ENCODE peak calls at places on chromosomes 5 and 9, in ten cellular contexts. B is Panc1; M is central memory CD4-positive, alpha-beta T cell; F is tibial artery; O is cardiac fibroblast; U is heart right ventricle; V is SW 1271; K is stimulated activated CD4-positive, alpha-beta T cell treated with anti-CD3 and anti-CD28 coated beads, Interleukin-4, amount 100 ng/mL, for 4 hours; P is SK-N-SH; W is AML-193. R is an unnamed sample.

GRCh38 chr9:133307271-133307670 is 28.7 kb downstream of the SURF6 start:
- DNase-seq in B (no peak), M (no peak), F (no peak), O (no peak), U (no peak), V (no peak), K (no peak), P (no peak), W (no peak), R (no peak)

GRCh38 chr9:78365979-78366697 is 69.2 kb downstream of the PSAT1 start:
- DNase-seq in B (no peak), M (no peak), F (no peak), O (peak), U (no peak), V (no peak), K (no peak), P (peak), W (peak), R (peak)

GRCh38 chr5:115961413-115962238 is 649 bp upstream of the LVRN start:
- DNase-seq in B (no peak), M (no peak), F (peak), O (no peak), U (peak), V (no peak), K (no peak), P (peak), W (no peak), R (no peak)

GRCh38 chr9:136147890-136148714 is 29.4 kb upstream of the TMEM250 start:
- DNase-seq in B (no peak), M (no peak), F (no peak), O (no peak), U (no peak), V (no peak), K (no peak), P (no peak), W (no peak), R (no peak)

GRCh38 chr5:73378070-73378469 is 70.5 kb downstream of the FOXD1 start:
- DNase-seq in B (no peak), M (no peak), F (no peak), O (no peak), U (no peak), V (no peak), K (no peak), P (no peak), W (no peak), R (no peak)

GRCh38 chr9:132800038-132800648 is 77.9 kb downstream of the AK8 start:
- DNase-seq in B (peak), M (peak), F (peak), O (peak), U (peak), V (no peak), K (peak), P (peak), W (peak), R (peak)

GRCh38 chr9:96725576-96725975 is 52.3 kb downstream of the ZNF510 start:
- DNase-seq in B (no peak), M (no peak), F (no peak), O (no peak), U (no peak), V (no peak), K (no peak), P (no peak), W (no peak), R (no peak)

GRCh38 chr9:107274953-107275422 is 8.1 kb upstream of the RAD23B start:
- DNase-seq in B (peak), M (no peak), F (no peak), O (peak), U (no peak), V (peak), K (no peak), P (no peak), W (no peak), R (no peak)

GRCh38 chr9:132404228-132404881 is 2.3 kb downstream of the TTF1 start:
- DNase-seq in B (no peak), M (peak), F (no peak), O (peak), U (no peak), V (no peak), K (no peak), P (no peak), W (peak), R (no peak)

GRCh38 chr9:77575785-77576184 is 72.3 kb downstream of the GNA14 start:
- DNase-seq in B (no peak), M (no peak), F (no peak), O (peak), U (no peak), V (no peak), K (no peak), P (no peak), W (no peak), R (peak)

GRCh38 chr5:41863871-41864486 is 6.2 kb downstream of the OXCT1 start:
- DNase-seq in B (no peak), M (no peak), F (no peak), O (peak), U (no peak), V (no peak), K (no peak), P (no peak), W (no peak), R (peak)

R was measured in OCI-M1.